ENCODE peak calls at places on chromosome 1, in nine cellular contexts. C is neural crest cell, V is AG20443, P is ELF-1, S is HuH-7.5, O is AG04450, W is psoas muscle, G is NCI-H2081 treated with DMSO at 0.1 percent for 48 hours, T is EL. H is an unnamed sample.

GRCh38 chr1:39132505-39133339 is 71.8 kb upstream of the MACF1 start:
- DNase-seq in W (peak; percentile 82), V (peak; percentile 17), O (no peak), T (peak; percentile 53), G (no peak), C (peak; percentile 18), S (peak; percentile 33), P (peak; percentile 97), H (peak; percentile 89)

GRCh38 chr1:181011301-181012202 is 11.1 kb downstream of the STX6 start:
- DNase-seq in W (no peak), S (no peak), T (no peak), P (no peak), V (no peak), O (no peak), C (no peak), G (no peak), H (no peak)

GRCh38 chr1:229651546-229651945 is 25.5 kb downstream of the URB2 start:
- DNase-seq in W (no peak), P (no peak), V (no peak), G (no peak), C (no peak), T (no peak), S (no peak), O (no peak), H (no peak)

GRCh38 chr1:47659141-47659540 is 221.3 kb downstream of the FOXD2 start:
- DNase-seq in W (no peak), P (no peak), C (no peak), T (no peak), S (no peak), V (no peak), O (no peak), G (no peak), H (no peak)

GRCh38 chr1:228982637-228983036 is 247.4 kb downstream of the RHOU start:
- DNase-seq in S (peak; percentile 18), W (no peak), V (no peak), G (no peak), T (no peak), O (no peak), C (no peak), P (no peak), H (no peak)

GRCh38 chr1:183911285-183911684 is 106.4 kb downstream of the RGL1 start:
- DNase-seq in S (no peak), C (no peak), W (no peak), P (no peak), T (no peak), O (no peak), V (no peak), G (no peak), H (peak; percentile 54)

GRCh38 chr1:31401241-31401640 is 11.8 kb upstream of the SERINC2 start:
- DNase-seq in G (no peak), T (no peak), V (no peak), O (no peak), P (no peak), S (no peak), W (no peak), C (no peak), H (no peak)

GRCh38 chr1:1920608-1921458 is 1.8 kb upstream of the TMEM52 start:
- DNase-seq in W (peak; percentile 63), O (no peak), V (no peak), P (no peak), G (no peak), C (no peak), S (no peak), T (no peak), H (no peak)

GRCh38 chr1:90721210-90722194 is 4.4 kb upstream of the BARHL2 start:
- DNase-seq in T (peak; percentile 63), W (no peak), V (peak; percentile 72), C (peak; percentile 71), S (no peak), P (peak; percentile 86), O (peak; percentile 7), G (peak; percentile 62), H (peak; percentile 40)

GRCh38 chr1:171432473-171432872 is 52.9 kb upstream of the PRRC2C start:
- DNase-seq in G (no peak), W (no peak), C (no peak), P (no peak), T (no peak), V (no peak), S (no peak), O (no peak), H (no peak)

GRCh38 chr1:180027949-180028445 is 73.4 kb downstream of the CEP350 start:
- DNase-seq in P (no peak), G (no peak), W (no peak), C (no peak), V (peak; percentile 63), T (peak; percentile 84), O (peak; percentile 16), S (no peak), H (no peak)

GRCh38 chr1:24077278-24077978 is 34.5 kb downstream of the MYOM3 start:
- DNase-seq in V (no peak), T (no peak), W (peak; percentile 77), G (no peak), C (no peak), O (no peak), S (no peak), P (no peak), H (peak; percentile 77)

GRCh38 chr1:230778916-230779590 is 31.9 kb downstream of the CAPN9 start:
- DNase-seq in C (no peak), O (no peak), G (no peak), S (no peak), T (no peak), W (no peak), P (no peak), V (no peak), H (no peak)

GRCh38 chr1:236163460-236164153 is 21.3 kb downstream of the GPR137B start:
- DNase-seq in O (no peak), C (no peak), W (no peak), T (no peak), V (no peak), S (no peak), G (no peak), P (no peak), H (no peak)

GRCh38 chr1:208933984-208934525 is 649.5 kb upstream of the CAMK1G start:
- DNase-seq in C (no peak), O (no peak), G (no peak), S (no peak), V (no peak), T (no peak), W (no peak), P (no peak), H (no peak)

GRCh38 chr1:16073490-16074104 is at the start of gene FAM131C:
- DNase-seq in G (no peak), W (no peak), V (peak; percentile 89), O (no peak), T (peak; percentile 35), P (no peak), C (peak; percentile 38), S (peak; percentile 75), H (peak; percentile 67)

GRCh38 chr1:64755356-64755755 is 10.5 kb downstream of the RAVER2 start:
- DNase-seq in P (no peak), C (no peak), S (no peak), W (no peak), O (no peak), T (no peak), G (no peak), V (no peak), H (no peak)

GRCh38 chr1:201505505-201505893 is 1.4 kb downstream of the CSRP1 start:
- DNase-seq in T (peak; percentile 85), G (peak; percentile 33), C (no peak), O (no peak), S (no peak), W (no peak), V (peak; percentile 65), P (peak; percentile 69), H (peak; percentile 67)

GRCh38 chr1:16218014-16218673 is 5.7 kb upstream of the ARHGEF19 start:
- DNase-seq in V (no peak), T (no peak), O (no peak), G (no peak), W (no peak), P (no peak), C (no peak), S (no peak), H (no peak)

GRCh38 chr1:244952940-244953339 is 88.6 kb upstream of the HNRNPU start:
- DNase-seq in V (no peak), P (no peak), W (no peak), C (no peak), O (no peak), T (no peak), G (no peak), S (no peak), H (no peak)

GRCh38 chr1:105632342-105633196 is 1423.9 kb upstream of the PRMT6 start:
- DNase-seq in W (no peak), P (no peak), V (no peak), C (no peak), S (peak; percentile 36), O (no peak), G (no peak), T (no peak), H (no peak)

GRCh38 chr1:233627376-233627775 is 13.5 kb downstream of the KCNK1 start:
- DNase-seq in P (no peak), O (no peak), T (no peak), V (no peak), W (no peak), S (no peak), C (no peak), G (no peak), H (no peak)

GRCh38 chr1:29236743-29236992 is 346 bp downstream of the PTPRU start:
- DNase-seq in W (no peak), G (no peak), T (peak; percentile 16), S (no peak), V (peak; percentile 16), C (no peak), O (no peak), P (peak; percentile 52), H (no peak)

GRCh38 chr1:93609536-93609935 is 72.1 kb downstream of the BCAR3 start:
- DNase-seq in C (no peak), G (no peak), O (no peak), S (no peak), V (no peak), T (no peak), P (no peak), W (no peak), H (no peak)